ENCODE peak calls at places on chromosomes 7 and 10, in seven cellular contexts. Q, H, W, A, J, T and N are unnamed samples.

GRCh38 chr10:131112691-131113090 is 198.8 kb downstream of the TCERG1L start:
- DNase-seq in T (no peak), H (no peak), W (no peak), A (no peak), Q (no peak), J (no peak), N (no peak)

GRCh38 chr7:84536256-84536870 is 341.8 kb upstream of the SEMA3A start:
- DNase-seq in T (no peak), H (no peak), Q (no peak), A (no peak), J (no peak), W (peak), N (no peak)

GRCh38 chr7:134690614-134691504 is 44.2 kb downstream of the BPGM start:
- DNase-seq in J (no peak), W (no peak), H (no peak), T (no peak), A (no peak), Q (peak), N (peak)

GRCh38 chr7:5417106-5418071 is 6.2 kb downstream of the TNRC18 start:
- DNase-seq in A (no peak), Q (no peak), H (no peak), T (no peak), W (peak), J (no peak), N (no peak)

GRCh38 chr10:131802991-131803390 is 97.8 kb upstream of the PPP2R2D start:
- DNase-seq in A (no peak), J (no peak), H (no peak), W (no peak), Q (no peak), T (no peak), N (no peak)

GRCh38 chr7:20331231-20331880 is 656 bp downstream of the ITGB8 start:
- DNase-seq in Q (no peak), T (no peak), J (peak), H (no peak), W (peak), A (no peak), N (no peak)

GRCh38 chr7:47290466-47290865 is 291.4 kb downstream of the TNS3 start:
- DNase-seq in Q (no peak), W (no peak), H (no peak), J (no peak), A (no peak), T (no peak), N (no peak)

GRCh38 chr10:124227306-124228016 is 134.1 kb upstream of the CHST15 start:
- DNase-seq in H (no peak), T (no peak), W (no peak), Q (no peak), J (no peak), A (no peak), N (no peak)

GRCh38 chr10:454860-455259 is 234.6 kb downstream of the DIP2C start:
- DNase-seq in H (peak), A (no peak), T (no peak), J (no peak), W (peak), Q (peak), N (no peak)

GRCh38 chr10:123408660-123409059 is 254.5 kb downstream of the BUB3 start:
- DNase-seq in Q (no peak), H (no peak), W (no peak), J (no peak), A (no peak), T (no peak), N (no peak)

GRCh38 chr7:36600869-36601530 is 123.3 kb downstream of the AOAH start:
- DNase-seq in T (no peak), Q (no peak), H (no peak), J (no peak), A (no peak), W (no peak), N (no peak)

GRCh38 chr7:76048668-76048988 is 722 bp downstream of the MDH2 start:
- DNase-seq in J (peak), H (no peak), W (peak), T (no peak), A (peak), Q (no peak), N (no peak)

GRCh38 chr7:104397442-104397841 is 69.0 kb downstream of the LHFPL3 start:
- DNase-seq in W (peak), J (no peak), T (no peak), A (no peak), H (no peak), Q (no peak), N (no peak)